ENCODE peak calls at places on chromosomes 7 and 10, in seven cellular contexts. S, L, Z, T, W, V and G are unnamed samples.

GRCh38 chr7:50940621-50941020 is 157.9 kb upstream of the GRB10 start:
- DNase-seq in L (no peak), S (no peak), Z (no peak), T (no peak), W (no peak), V (no peak), G (no peak)

GRCh38 chr10:117168135-117168674 is 29.1 kb upstream of the KCNK18 start:
- DNase-seq in T (peak), Z (peak), L (peak), V (no peak), W (peak), S (no peak), G (peak)

GRCh38 chr10:125035136-125035535 is 93.2 kb downstream of the ZRANB1 start:
- DNase-seq in Z (no peak), L (no peak), S (peak), V (peak), T (no peak), W (no peak), G (no peak)

GRCh38 chr10:43957267-43958070 is 308.8 kb upstream of the ZNF32 start:
- DNase-seq in Z (peak), V (no peak), T (no peak), S (no peak), L (no peak), W (no peak), G (no peak)

GRCh38 chr10:96524745-96525144 is 11.0 kb upstream of the TLL2 start:
- DNase-seq in Z (no peak), L (no peak), S (no peak), W (no peak), T (no peak), V (no peak), G (no peak)

GRCh38 chr7:126394406-126394805 is 858.3 kb downstream of the GRM8 start:
- DNase-seq in S (no peak), L (no peak), V (no peak), Z (no peak), W (no peak), T (no peak), G (no peak)

GRCh38 chr10:93463723-93464511 is 18.2 kb downstream of the MYOF start:
- DNase-seq in W (peak), T (no peak), Z (no peak), S (no peak), L (no peak), V (no peak), G (no peak)

GRCh38 chr7:158442260-158442659 is 145.4 kb downstream of the PTPRN2 start:
- DNase-seq in W (peak), T (no peak), L (no peak), S (peak), Z (no peak), V (no peak), G (no peak)

GRCh38 chr7:105963038-105963667 is at the start of gene CDHR3:
- DNase-seq in Z (no peak), S (no peak), V (no peak), L (no peak), W (peak), T (no peak), G (no peak)

GRCh38 chr10:14377591-14377990 is 46.9 kb upstream of the FRMD4A start:
- DNase-seq in V (no peak), S (no peak), T (no peak), L (no peak), W (peak), Z (no peak), G (no peak)

GRCh38 chr7:71633571-71634008 is 501.6 kb downstream of the GALNT17 start:
- DNase-seq in S (no peak), L (peak), V (peak), Z (no peak), W (no peak), T (no peak), G (no peak)

GRCh38 chr7:50554431-50554830 is 10.8 kb downstream of the DDC start:
- DNase-seq in W (no peak), Z (no peak), S (no peak), T (no peak), L (no peak), V (no peak), G (no peak)

GRCh38 chr10:121873236-121873635 is 54.6 kb downstream of the ATE1 start:
- DNase-seq in W (no peak), S (no peak), T (no peak), L (no peak), V (no peak), Z (no peak), G (no peak)

GRCh38 chr10:9342865-9343450 is 1288.5 kb downstream of the GATA3 start:
- DNase-seq in T (no peak), Z (no peak), V (no peak), L (no peak), S (no peak), W (peak), G (no peak)

GRCh38 chr7:81499262-81500116 is 270.4 kb downstream of the HGF start:
- DNase-seq in T (no peak), V (peak), Z (no peak), L (no peak), S (peak), W (peak), G (no peak)

GRCh38 chr7:91636129-91636724 is 244.3 kb downstream of the MTERF1 start:
- DNase-seq in V (no peak), W (peak), T (no peak), L (no peak), S (peak), Z (no peak), G (no peak)

GRCh38 chr10:96921655-96922054 is 89.6 kb downstream of the LCOR start:
- DNase-seq in V (no peak), L (no peak), Z (no peak), S (no peak), W (no peak), T (no peak), G (no peak)

GRCh38 chr7:133863362-133864061 is 263.6 kb upstream of the LRGUK start:
- DNase-seq in S (no peak), L (no peak), T (no peak), Z (no peak), V (no peak), W (peak), G (no peak)

GRCh38 chr7:29190349-29191045 is 4.1 kb upstream of the CHN2 start:
- DNase-seq in W (peak), T (no peak), S (no peak), Z (no peak), L (no peak), V (no peak), G (no peak)

GRCh38 chr10:72794260-72794659 is 99.3 kb upstream of the OIT3 start:
- DNase-seq in T (no peak), W (no peak), L (no peak), S (no peak), V (no peak), Z (no peak), G (no peak)

GRCh38 chr7:100567045-100567730 is 6.5 kb downstream of the SAP25 start:
- DNase-seq in W (no peak), T (no peak), S (no peak), V (no peak), Z (no peak), L (no peak), G (no peak)

GRCh38 chr10:60414877-60415585 is 25.4 kb upstream of the ANK3 start:
- DNase-seq in L (no peak), V (peak), T (no peak), S (no peak), W (peak), Z (no peak), G (no peak)

GRCh38 chr7:63113713-63114285 is 884.9 kb upstream of the ZNF722 start:
- DNase-seq in L (no peak), Z (peak), W (no peak), V (no peak), S (no peak), T (no peak), G (no peak)

GRCh38 chr7:150448789-150449147 is 1.7 kb upstream of the GIMAP8 start:
- DNase-seq in V (no peak), Z (peak), L (peak), T (peak), S (peak), W (peak), G (peak)

GRCh38 chr10:132957131-132957530 is 14.8 kb upstream of the CFAP46 start:
- DNase-seq in Z (no peak), S (no peak), T (no peak), V (no peak), L (no peak), W (no peak), G (no peak)

GRCh38 chr10:76719021-76719420 is 918.6 kb downstream of the KCNMA1 start:
- DNase-seq in S (no peak), V (no peak), L (no peak), W (no peak), T (no peak), Z (no peak), G (no peak)

GRCh38 chr10:24574161-24574560 is 149.5 kb downstream of the ARHGAP21 start:
- DNase-seq in Z (no peak), V (no peak), S (no peak), W (no peak), T (no peak), L (no peak), G (no peak)

DNA sequence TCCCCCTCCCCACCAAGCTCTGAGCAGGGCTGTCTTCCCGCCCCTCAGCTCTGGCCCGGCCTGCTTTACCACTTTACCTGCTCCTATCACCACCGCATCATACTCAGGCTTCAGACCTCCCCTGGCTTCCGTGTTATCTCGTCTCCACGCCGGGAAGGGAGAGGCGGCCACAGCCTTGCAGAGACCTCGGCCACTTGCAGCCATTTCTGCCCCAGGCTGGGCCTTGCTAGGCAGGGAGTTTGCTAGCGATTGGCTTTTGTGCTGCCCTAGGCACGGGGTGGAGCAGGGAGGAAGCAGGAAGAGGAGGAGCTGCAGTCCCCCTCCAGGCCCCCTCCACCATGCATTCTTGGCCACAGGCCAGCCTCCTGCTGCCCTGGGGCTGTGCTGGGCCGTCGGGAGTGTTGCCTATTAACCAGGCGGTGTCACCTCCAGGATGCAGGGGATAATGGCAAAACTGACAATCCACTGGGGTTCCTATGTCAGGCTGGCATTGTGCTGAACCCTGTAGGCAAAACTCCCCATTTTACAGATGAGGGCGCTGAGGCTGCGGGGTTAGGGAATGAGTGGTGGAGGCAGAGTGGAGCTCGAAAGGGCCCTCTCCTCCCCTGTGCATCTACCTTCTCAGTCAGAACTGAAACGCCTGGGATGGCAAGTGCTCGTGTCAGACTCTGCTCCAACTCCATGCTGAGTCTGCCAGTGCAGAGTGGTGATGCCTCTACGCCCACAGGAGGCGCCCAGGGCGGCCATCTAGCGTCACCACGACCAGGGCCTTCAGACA is at the start of gene PYROXD2:
- DNase-seq in S (peak), W (peak), T (peak), Z (peak), V (peak), L (peak), G (peak)
- TF ChIP-seq CTCF in S (no peak), W (no peak), T (no peak), Z (no peak), V (no peak), L (no peak), G (no peak)

DNA sequence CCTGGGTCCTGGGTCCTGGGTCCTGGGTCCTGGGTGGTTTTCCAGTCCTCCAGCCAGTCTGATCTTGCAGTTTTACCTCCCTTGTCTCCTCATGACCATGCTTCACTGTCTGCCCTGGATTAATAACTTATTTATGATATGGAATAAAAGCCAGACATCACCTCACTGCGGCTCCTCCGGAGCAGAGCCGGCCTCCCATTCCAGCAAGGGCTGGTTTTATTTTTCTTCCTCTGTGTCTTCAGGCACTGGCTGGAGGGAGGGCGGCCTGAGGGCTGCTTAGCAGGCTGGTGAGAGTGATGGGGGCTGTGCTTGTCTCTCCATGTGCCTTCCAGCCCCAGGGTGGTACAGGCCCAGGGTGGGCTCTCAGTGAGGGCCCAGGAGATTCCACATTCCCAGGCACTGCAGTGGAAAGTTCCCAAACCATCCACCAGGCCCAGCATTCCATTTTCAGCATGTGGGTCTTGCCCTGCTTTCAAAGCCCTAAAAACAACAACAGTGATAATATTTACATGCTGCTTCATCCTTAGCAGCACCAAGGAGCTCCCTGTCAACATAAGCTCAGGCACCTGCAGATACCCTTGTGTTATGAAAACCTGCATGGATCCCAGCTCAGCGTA is 12.6 kb downstream of the ADAMTS14 start:
- DNase-seq in L (no peak), T (no peak), S (no peak), W (no peak), Z (no peak), V (no peak), G (no peak)
- TF ChIP-seq CTCF in L (no peak), T (no peak), S (peak), W (no peak), Z (no peak), V (no peak), G (peak)

DNA sequence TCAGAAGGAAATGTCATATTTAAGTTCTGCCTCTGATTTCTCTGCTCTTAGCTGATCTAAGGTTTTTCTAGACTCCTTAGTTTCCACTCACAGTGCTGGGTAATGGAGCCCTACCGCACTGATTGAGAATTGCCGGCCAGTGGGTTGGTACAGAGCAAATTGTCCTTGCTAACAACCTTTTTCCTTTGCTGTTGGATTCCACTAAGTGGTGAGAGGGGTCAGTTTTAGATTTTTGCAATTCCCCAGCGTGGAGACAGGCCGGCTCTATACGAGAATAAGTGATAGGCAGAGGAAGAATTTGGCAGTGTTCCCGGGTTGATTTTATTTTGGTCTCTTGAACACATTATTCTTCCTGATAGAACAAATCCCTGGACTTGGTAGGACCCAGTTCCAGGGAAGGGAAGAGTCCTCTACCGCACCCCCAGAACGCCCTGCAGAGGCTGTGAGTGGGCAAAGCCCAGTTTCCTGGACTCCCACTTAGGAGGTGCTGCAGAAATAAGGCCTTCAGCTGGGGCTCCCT is 2.9 kb upstream of the NRP1 start:
- DNase-seq in T (no peak), S (no peak), V (peak), Z (peak), L (no peak), W (peak), G (no peak)
- TF ChIP-seq CTCF in T (peak), S (no peak), V (peak), Z (no peak), L (peak), W (peak), G (no peak)

GRCh38 chr7:32163141-32163806 is 93.1 kb upstream of the PDE1C start:
- DNase-seq in Z (no peak), T (no peak), V (peak), L (no peak), S (no peak), W (no peak), G (no peak)
- TF ChIP-seq CTCF in Z (no peak), T (no peak), V (peak), L (no peak), S (no peak), W (no peak), G (no peak)

GRCh38 chr10:33402748-33403147 is 68.3 kb upstream of the NRP1 start:
- DNase-seq in V (no peak), Z (no peak), L (no peak), S (no peak), T (no peak), W (no peak), G (no peak)
- TF ChIP-seq CTCF in V (no peak), Z (no peak), L (no peak), S (no peak), T (no peak), W (no peak), G (no peak)

GRCh38 chr7:64794171-64794844 is at the start of gene ZNF138:
- DNase-seq in W (peak), L (peak), T (peak), S (peak), Z (peak), V (peak), G (peak)
- TF ChIP-seq CTCF in W (no peak), L (peak), T (peak), S (no peak), Z (no peak), V (no peak), G (no peak)

DNA sequence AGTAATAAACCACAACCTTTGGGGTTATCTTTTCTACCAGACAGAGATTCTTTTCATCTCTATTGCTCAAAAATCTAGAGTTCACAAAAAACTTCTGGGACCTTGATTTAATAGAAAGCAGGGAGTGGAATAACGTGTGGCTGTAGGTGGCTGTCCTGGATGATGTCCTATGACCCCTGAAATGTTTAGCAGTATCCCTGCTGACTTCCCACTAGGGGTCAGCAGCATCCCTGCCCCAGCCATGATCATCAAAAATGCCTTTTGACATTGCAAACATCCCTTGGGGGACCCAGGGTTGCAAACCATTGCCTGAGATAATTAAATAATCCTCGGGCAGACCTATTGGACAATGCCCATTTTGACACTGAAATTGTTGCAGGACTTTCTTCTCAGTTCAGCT is 177.1 kb downstream of the USP6NL start:
- DNase-seq in V (no peak), S (no peak), T (no peak), Z (no peak), L (peak), W (peak), G (no peak)
- TF ChIP-seq CTCF in V (no peak), S (peak), T (peak), Z (no peak), L (no peak), W (peak), G (no peak)

GRCh38 chr7:123918309-123918708 is 6.7 kb upstream of the SPAM1 start:
- DNase-seq in W (no peak), S (no peak), Z (no peak), L (no peak), T (no peak), V (no peak), G (no peak)

GRCh38 chr7:123917878-123918277 is 7.2 kb upstream of the SPAM1 start:
- DNase-seq in W (no peak), V (no peak), L (no peak), Z (no peak), S (no peak), T (no peak), G (no peak)

DNA sequence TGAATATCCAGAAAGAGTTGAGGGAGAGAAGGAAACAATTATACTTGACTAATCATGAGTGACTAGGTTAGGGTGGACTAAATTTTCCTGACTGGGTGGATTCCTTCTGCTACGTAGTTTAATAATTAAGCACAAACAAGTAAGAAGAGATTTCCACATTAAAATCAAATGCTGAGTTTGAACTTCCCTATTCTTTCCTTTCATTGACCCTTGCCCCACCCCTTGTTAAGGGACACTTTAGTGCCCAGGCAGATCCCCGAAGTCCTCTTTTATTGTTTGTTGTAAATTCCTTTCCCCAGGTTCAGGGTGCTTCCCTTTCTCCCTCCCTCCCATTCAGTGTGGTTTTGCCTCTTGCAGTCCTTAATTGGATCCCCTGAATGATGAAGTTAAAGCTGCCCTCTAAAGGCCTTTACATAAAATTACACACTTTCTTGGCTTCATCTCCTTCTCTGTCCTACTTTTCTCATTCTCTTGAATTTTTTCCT is 8.8 kb upstream of the SPAM1 start:
- DNase-seq in L (no peak), V (no peak), Z (no peak), S (peak), T (no peak), W (peak), G (no peak)
- TF ChIP-seq CTCF in L (no peak), V (no peak), Z (peak), S (peak), T (peak), W (peak), G (no peak)

GRCh38 chr7:77550586-77550985 is 13.5 kb downstream of the PTPN12 start:
- DNase-seq in W (no peak), V (peak), Z (no peak), L (no peak), S (no peak), T (no peak), G (no peak)
- TF ChIP-seq CTCF in W (no peak), V (no peak), Z (no peak), L (no peak), S (no peak), T (no peak), G (no peak)

GRCh38 chr10:21171197-21171935 is 274.3 kb upstream of the NEBL start:
- DNase-seq in Z (no peak), S (peak), L (no peak), T (no peak), V (no peak), W (peak), G (no peak)
- TF ChIP-seq CTCF in Z (no peak), S (peak), L (no peak), T (peak), V (no peak), W (peak), G (peak)